ENCODE peak calls at places on chromosomes 6 and 20, in nine cellular contexts. One of them, this sample, is unnamed.

GRCh38 chr6:73694711-73695411 is 1.1 kb upstream of the CD109 start:
- DNase-seq in Calu3: no peak
- DNase-seq in astrocyte of the hippocampus: peak; percentile 69
- DNase-seq in left cardiac atrium: no peak
- DNase-seq in occipital lobe: peak; percentile 14
- DNase-seq in Ammon's horn: peak; percentile 60
- DNase-seq in renal cortical epithelial cell: peak; percentile 65
- DNase-seq in M059J: peak; percentile 91
- DNase-seq in GM03348: peak; percentile 51
- DNase-seq in this sample: peak; percentile 3

GRCh38 chr6:97292671-97293070 is 9.7 kb upstream of the MMS22L start:
- DNase-seq in Calu3: no peak
- DNase-seq in M059J: peak; percentile 56
- DNase-seq in Ammon's horn: no peak
- DNase-seq in renal cortical epithelial cell: no peak
- DNase-seq in occipital lobe: no peak
- DNase-seq in left cardiac atrium: no peak
- DNase-seq in astrocyte of the hippocampus: no peak
- DNase-seq in GM03348: no peak
- DNase-seq in this sample: no peak

GRCh38 chr6:107870379-107870778 is 46.3 kb upstream of the SCML4 start:
- DNase-seq in astrocyte of the hippocampus: no peak
- DNase-seq in Ammon's horn: no peak
- DNase-seq in renal cortical epithelial cell: no peak
- DNase-seq in Calu3: no peak
- DNase-seq in GM03348: peak; percentile 35
- DNase-seq in left cardiac atrium: no peak
- DNase-seq in M059J: peak; percentile 43
- DNase-seq in occipital lobe: no peak
- DNase-seq in this sample: no peak

GRCh38 chr6:56400273-56400672 is 152.9 kb upstream of the COL21A1 start:
- DNase-seq in Ammon's horn: no peak
- DNase-seq in GM03348: no peak
- DNase-seq in Calu3: no peak
- DNase-seq in left cardiac atrium: no peak
- DNase-seq in astrocyte of the hippocampus: no peak
- DNase-seq in M059J: no peak
- DNase-seq in occipital lobe: no peak
- DNase-seq in renal cortical epithelial cell: peak; percentile 92
- DNase-seq in this sample: no peak

GRCh38 chr6:133432021-133432989 is 191.1 kb downstream of the EYA4 start:
- DNase-seq in M059J: no peak
- DNase-seq in astrocyte of the hippocampus: no peak
- DNase-seq in GM03348: no peak
- DNase-seq in Ammon's horn: no peak
- DNase-seq in left cardiac atrium: no peak
- DNase-seq in occipital lobe: no peak
- DNase-seq in renal cortical epithelial cell: no peak
- DNase-seq in Calu3: no peak
- DNase-seq in this sample: no peak

GRCh38 chr6:16130932-16131387 is 2.1 kb downstream of the MYLIP start:
- DNase-seq in Ammon's horn: peak; percentile 75
- DNase-seq in astrocyte of the hippocampus: peak; percentile 49
- DNase-seq in M059J: peak; percentile 92
- DNase-seq in occipital lobe: no peak
- DNase-seq in left cardiac atrium: no peak
- DNase-seq in renal cortical epithelial cell: peak; percentile 88
- DNase-seq in GM03348: peak; percentile 67
- DNase-seq in Calu3: peak; percentile 22
- DNase-seq in this sample: no peak

GRCh38 chr6:27795697-27796494 is 116.3 kb downstream of the OR2B2 start:
- DNase-seq in Calu3: peak; percentile 86
- DNase-seq in astrocyte of the hippocampus: peak; percentile 93
- DNase-seq in occipital lobe: no peak
- DNase-seq in renal cortical epithelial cell: peak; percentile 94
- DNase-seq in left cardiac atrium: no peak
- DNase-seq in GM03348: peak; percentile 78
- DNase-seq in Ammon's horn: peak; percentile 69
- DNase-seq in M059J: peak; percentile 93
- DNase-seq in this sample: no peak

GRCh38 chr6:27592481-27593199 is 119.7 kb upstream of the ZNF184 start:
- DNase-seq in left cardiac atrium: no peak
- DNase-seq in Ammon's horn: peak; percentile 17
- DNase-seq in renal cortical epithelial cell: peak; percentile 61
- DNase-seq in occipital lobe: no peak
- DNase-seq in GM03348: peak; percentile 66
- DNase-seq in astrocyte of the hippocampus: peak; percentile 68
- DNase-seq in M059J: peak; percentile 95
- DNase-seq in Calu3: peak; percentile 80
- DNase-seq in this sample: no peak

GRCh38 chr20:58471161-58471834 is 43.9 kb downstream of the APCDD1L start:
- DNase-seq in Calu3: no peak
- DNase-seq in left cardiac atrium: peak; percentile 39
- DNase-seq in renal cortical epithelial cell: no peak
- DNase-seq in astrocyte of the hippocampus: no peak
- DNase-seq in GM03348: no peak
- DNase-seq in Ammon's horn: no peak
- DNase-seq in M059J: no peak
- DNase-seq in occipital lobe: no peak
- DNase-seq in this sample: no peak

GRCh38 chr20:54284928-54285704 is 77.2 kb downstream of the PFDN4 start:
- DNase-seq in GM03348: no peak
- DNase-seq in left cardiac atrium: no peak
- DNase-seq in Calu3: no peak
- DNase-seq in Ammon's horn: no peak
- DNase-seq in M059J: peak; percentile 79
- DNase-seq in astrocyte of the hippocampus: peak; percentile 3
- DNase-seq in renal cortical epithelial cell: peak; percentile 78
- DNase-seq in occipital lobe: no peak
- DNase-seq in this sample: no peak

GRCh38 chr6:158565482-158566040 is 5.7 kb downstream of the TMEM181 start:
- DNase-seq in GM03348: no peak
- DNase-seq in astrocyte of the hippocampus: no peak
- DNase-seq in M059J: no peak
- DNase-seq in Ammon's horn: no peak
- DNase-seq in left cardiac atrium: no peak
- DNase-seq in occipital lobe: no peak
- DNase-seq in Calu3: no peak
- DNase-seq in renal cortical epithelial cell: peak; percentile 18
- DNase-seq in this sample: no peak

GRCh38 chr6:116386581-116387299 is 16.0 kb downstream of the DSE start:
- DNase-seq in Ammon's horn: no peak
- DNase-seq in M059J: peak; percentile 76
- DNase-seq in occipital lobe: no peak
- DNase-seq in renal cortical epithelial cell: peak; percentile 76
- DNase-seq in GM03348: peak; percentile 41
- DNase-seq in left cardiac atrium: no peak
- DNase-seq in Calu3: no peak
- DNase-seq in astrocyte of the hippocampus: peak; percentile 42
- DNase-seq in this sample: no peak

This sample was measured in hypothalamus.